ENCODE peak calls at places on chromosomes 7 and 10, in five cellular contexts. G is gastrocnemius medialis, X is cardiac muscle cell, F is PC-3, L is SJSA1. I is an unnamed sample. For H3K4me1 and H3K36me3, the result is how much of the 10 kb centered on the place peaks cover.

GRCh38 chr10:72098301-72099053 is 10.1 kb upstream of the SPOCK2 start:
- DNase-seq in X (no peak), G (no peak), F (peak), L (no peak), I (no peak)

GRCh38 chr7:109659261-109659660 is 1089.6 kb downstream of the DNAJB9 start:
- DNase-seq in G (no peak), F (no peak), X (no peak), L (no peak), I (no peak)

GRCh38 chr10:78624791-78625190 is 444.0 kb upstream of the ZMIZ1 start:
- DNase-seq in G (no peak), L (no peak), X (no peak), F (no peak), I (no peak)

GRCh38 chr7:151373599-151373998 is 32.0 kb downstream of the NUB1 start:
- DNase-seq in F (no peak), L (no peak), G (no peak), X (no peak), I (no peak)

GRCh38 chr10:31887850-31888249 is 40.8 kb downstream of the ARHGAP12 start:
- DNase-seq in F (no peak), L (no peak), X (no peak), G (no peak), I (no peak)

GRCh38 chr10:6771361-6771760 is 191.3 kb upstream of the PRKCQ start:
- DNase-seq in F (no peak), X (no peak), L (no peak), G (no peak), I (no peak)

GRCh38 chr7:32117837-32118236 is 47.6 kb upstream of the PDE1C start:
- DNase-seq in X (no peak), G (no peak), F (no peak), L (no peak), I (no peak)

GRCh38 chr7:151775547-151776443 is 101.1 kb downstream of the PRKAG2 start:
- DNase-seq in G (no peak), L (no peak), F (no peak), X (no peak), I (no peak)

GRCh38 chr10:75019360-75019759 is 92.1 kb upstream of the SAMD8 start:
- DNase-seq in F (peak), G (no peak), L (no peak), X (no peak), I (no peak)

GRCh38 chr7:134514663-134515062 is 12.7 kb upstream of the AKR1B10 start:
- DNase-seq in L (no peak), F (peak), G (no peak), X (peak), I (no peak)

GRCh38 chr10:10056958-10057357 is 960.7 kb upstream of the CELF2 start:
- DNase-seq in L (no peak), X (peak), G (no peak), F (no peak), I (no peak)

GRCh38 chr7:86814980-86815379 is 171.3 kb downstream of the GRM3 start:
- DNase-seq in L (no peak), X (peak), F (peak), G (no peak), I (no peak)

GRCh38 chr7:142636751-142637150 is 112.5 kb upstream of the PRSS1 start:
- DNase-seq in L (no peak), X (no peak), F (no peak), G (no peak), I (peak)

GRCh38 chr7:2710256-2710655 is 22.3 kb downstream of the AMZ1 start:
- DNase-seq in L (no peak), F (no peak), G (no peak), X (no peak), I (peak)

GRCh38 chr10:31757374-31757773 is 171.3 kb downstream of the ARHGAP12 start:
- DNase-seq in F (no peak), L (no peak), X (no peak), G (no peak), I (no peak)

GRCh38 chr7:155807805-155808550 is 4.3 kb downstream of the SHH start:
- DNase-seq in F (no peak), L (no peak), G (no peak), X (no peak), I (no peak)

GRCh38 chr10:71471957-71472365 is 75.2 kb downstream of the CDH23 start:
- DNase-seq in G (peak), X (no peak), L (no peak), F (no peak), I (no peak)

GRCh38 chr10:69464801-69465401 is 13.6 kb downstream of the TSPAN15 start:
- DNase-seq in F (no peak), G (peak), L (no peak), X (no peak), I (no peak)

GRCh38 chr7:128902761-128903585 is 7.5 kb downstream of the KCP start:
- DNase-seq in L (no peak), X (no peak), G (no peak), F (peak), I (no peak)

GRCh38 chr7:107505997-107506682 is 36.3 kb downstream of the GPR22 start:
- DNase-seq in F (peak), X (no peak), L (no peak), G (no peak), I (no peak)

GRCh38 chr7:158824028-158824427 is 5.3 kb downstream of the ESYT2 start:
- DNase-seq in G (no peak), L (no peak), F (no peak), X (no peak), I (peak)

GRCh38 chr7:109956916-109957315 is 1134.0 kb upstream of the LRRN3 start:
- DNase-seq in G (no peak), X (no peak), L (no peak), F (no peak), I (no peak)

GRCh38 chr7:116706668-116707126 is 34.7 kb downstream of the MET start:
- DNase-seq in X (no peak), L (no peak), F (peak), G (peak), I (no peak)
- H3K4me1 ChIP-seq in X (under half), L (under half), F (half or more), G (half or more), I (under half)

DNA sequence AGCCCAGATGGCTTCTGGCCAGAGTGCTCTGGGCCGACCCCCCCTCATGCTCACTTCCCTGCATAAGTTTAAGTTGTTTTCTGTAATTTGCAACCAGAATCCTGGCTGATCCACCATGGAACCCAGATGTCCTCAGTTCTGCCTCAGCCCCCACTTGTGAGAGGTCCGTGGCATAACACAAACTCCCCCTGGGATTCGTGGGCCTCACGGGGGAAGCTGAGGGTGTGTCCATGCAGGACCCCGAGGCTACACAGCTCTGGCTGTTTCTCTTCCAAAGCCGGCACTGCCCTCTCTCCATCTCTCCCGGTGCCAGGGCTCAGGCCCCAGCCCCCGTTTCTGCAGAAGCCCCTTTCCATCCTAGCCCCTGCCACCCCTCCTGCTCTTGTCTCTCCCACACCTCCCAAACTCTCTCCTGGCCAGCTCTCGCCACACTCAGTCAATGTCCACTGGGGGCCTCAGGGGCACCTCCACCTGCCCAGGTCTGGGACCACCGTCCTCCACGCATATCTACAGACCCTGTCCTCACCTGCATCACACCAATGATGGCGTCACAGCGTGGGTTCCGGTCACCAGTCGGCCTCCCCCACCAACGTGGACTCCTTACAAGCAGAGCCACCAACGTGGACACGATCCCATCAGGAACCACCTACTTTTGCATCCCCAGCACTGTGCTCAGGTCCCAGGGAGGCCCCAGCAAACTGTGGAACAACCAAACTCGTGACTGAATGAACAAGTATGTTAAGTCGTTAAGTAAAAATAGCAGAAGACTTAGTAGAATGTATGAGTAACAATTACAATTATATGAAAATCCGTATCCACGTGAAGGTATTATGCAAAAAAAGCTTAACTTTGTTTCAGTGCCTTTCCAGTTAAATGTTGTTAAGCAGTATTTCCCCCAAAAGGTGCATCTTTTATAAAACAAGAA is 38.5 kb downstream of the DIP2C start:
- DNase-seq in F (no peak), X (no peak), G (no peak), L (no peak), I (no peak)
- H3K4me3 ChIP-seq in F (no peak), X (no peak), G (no peak), L (peak), I (no peak)

DNA sequence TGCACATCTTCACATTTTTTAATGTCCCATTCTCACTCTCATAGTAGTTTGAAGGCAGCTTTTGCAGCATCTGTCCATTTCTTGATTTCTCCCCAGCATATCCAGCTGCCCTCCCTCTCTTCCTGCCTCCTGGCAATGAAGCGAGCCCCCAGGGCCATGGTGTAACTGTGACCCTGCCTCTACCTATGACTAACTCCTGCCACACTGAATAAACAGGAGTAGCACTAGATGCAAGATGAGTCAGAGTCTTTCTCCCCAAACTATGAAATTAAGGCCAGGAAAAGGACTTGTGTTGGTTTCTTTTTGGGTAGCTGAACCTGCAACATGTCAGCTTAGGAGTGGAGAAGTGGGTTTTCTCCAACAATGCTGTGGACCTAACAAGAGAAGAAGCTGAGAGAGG is 329.0 kb downstream of the RNLS start:
- DNase-seq in X (no peak), F (no peak), L (peak), G (peak), I (no peak)
- H3K36me3 ChIP-seq in X (under half), F (under half), L (under half), G (under half), I (under half)

DNA sequence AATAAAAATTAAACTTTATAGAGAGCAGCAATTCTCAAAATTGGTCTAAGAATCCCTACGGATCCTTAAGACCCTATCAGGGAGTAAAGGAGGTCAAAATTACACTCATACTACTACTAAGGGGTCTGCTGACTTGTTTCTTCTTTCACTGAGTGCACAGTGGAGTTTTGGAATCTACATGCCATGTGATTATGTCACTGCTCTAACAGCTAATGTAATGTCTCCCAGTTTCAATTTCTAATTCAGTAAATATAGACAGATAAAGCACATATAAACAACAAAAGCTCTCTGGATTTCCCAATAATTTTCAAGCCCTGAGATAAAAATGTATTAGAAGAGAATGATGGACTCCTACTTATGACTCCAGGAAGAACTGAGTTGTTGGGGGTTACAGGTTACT is 74.6 kb downstream of the WAPL start:
- DNase-seq in L (no peak), X (no peak), F (no peak), G (no peak), I (no peak)
- H3K4me1 ChIP-seq in L (under half), X (under half), F (under half), G (under half), I (under half)

GRCh38 chr10:124058346-124059003 is 34.9 kb downstream of the CHST15 start:
- DNase-seq in X (no peak), L (no peak), G (no peak), F (peak), I (no peak)
- H3K4me3 ChIP-seq in X (no peak), L (no peak), G (no peak), F (no peak), I (no peak)

DNA sequence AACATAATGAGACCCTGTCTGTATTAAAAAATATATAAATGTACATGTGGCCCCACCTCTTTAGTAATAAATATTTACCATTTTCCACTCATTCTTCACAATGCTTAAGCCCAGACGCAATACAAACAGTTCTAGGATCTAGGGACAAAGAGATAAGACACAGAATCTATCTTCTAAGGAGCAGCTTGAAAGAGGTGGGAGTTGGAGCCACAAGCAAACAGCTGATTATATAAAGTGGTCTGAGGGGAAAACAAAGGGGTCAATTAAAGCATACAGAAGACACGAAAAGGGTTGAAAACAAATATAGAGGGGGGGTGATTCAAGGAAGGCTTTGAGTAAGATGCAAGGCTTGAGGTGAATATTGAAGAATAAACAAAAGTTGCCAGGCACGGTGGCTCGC is 43.1 kb downstream of the UBE2H start:
- DNase-seq in X (no peak), F (no peak), G (no peak), L (no peak), I (no peak)
- H3K36me3 ChIP-seq in X (under half), F (under half), G (under half), L (under half), I (under half)

DNA sequence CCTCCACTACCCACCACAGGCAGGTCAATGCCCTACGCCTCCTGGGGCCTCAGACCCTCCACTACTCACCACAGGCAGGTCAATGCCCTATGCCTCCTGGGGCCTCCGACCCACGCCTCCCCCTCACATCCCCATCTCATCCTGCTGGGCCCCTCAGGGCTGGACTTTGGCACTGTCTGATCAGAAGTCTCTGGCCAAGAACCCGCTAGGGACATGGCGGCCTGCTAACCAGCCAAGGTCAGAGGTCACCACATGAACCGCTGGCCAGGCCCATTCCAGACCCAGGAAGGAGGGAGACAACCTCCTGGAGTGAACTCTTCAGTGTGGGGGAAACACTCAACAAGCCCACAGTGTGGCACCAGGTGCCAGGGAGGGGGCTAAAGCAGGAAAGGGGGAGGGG is 55.8 kb downstream of the STK32C start:
- DNase-seq in X (no peak), F (no peak), G (no peak), L (no peak), I (no peak)
- H3K4me1 ChIP-seq in X (under half), F (under half), G (under half), L (under half), I (under half)

I was measured in CD8-positive, alpha-beta T cell.